ENCODE peak calls at places on chromosomes 7 and 10, in six cellular contexts. L is smooth muscle cell of the brain vasculature; N is naive thymus-derived CD8-positive, alpha-beta T cell; G is spleen; C is NCI-H2171; O is EL. H is an unnamed sample.

GRCh38 chr7:90797596-90797995 is 201.5 kb downstream of the CDK14 start:
- DNase-seq in C (no peak), N (no peak), G (no peak), O (no peak), L (no peak), H (no peak)

GRCh38 chr10:19592276-19592675 is 224.0 kb upstream of the PLXDC2 start:
- DNase-seq in G (no peak), N (no peak), L (no peak), C (no peak), O (peak), H (no peak)

GRCh38 chr7:100642534-100642907 is 1.2 kb upstream of the TFR2 start:
- DNase-seq in G (peak), C (peak), N (no peak), L (no peak), O (no peak), H (no peak)

GRCh38 chr7:132130497-132130896 is 445.8 kb downstream of the PLXNA4 start:
- DNase-seq in C (no peak), N (no peak), L (no peak), O (peak), G (peak), H (no peak)

GRCh38 chr10:78263521-78263988 is 229.9 kb downstream of the RPS24 start:
- DNase-seq in L (no peak), N (no peak), O (peak), G (peak), C (no peak), H (no peak)

GRCh38 chr7:159031750-159032149 is 112.9 kb downstream of the VIPR2 start:
- DNase-seq in N (no peak), L (no peak), C (no peak), O (no peak), G (peak), H (no peak)

GRCh38 chr10:35000936-35001335 is 89.2 kb downstream of the CUL2 start:
- DNase-seq in N (no peak), C (no peak), G (no peak), O (peak), L (no peak), H (no peak)

GRCh38 chr7:147885906-147886305 is 704.7 kb upstream of the C7orf33 start:
- DNase-seq in C (no peak), O (no peak), G (no peak), N (no peak), L (no peak), H (no peak)

GRCh38 chr7:21550821-21551531 is 8.1 kb downstream of the DNAH11 start:
- DNase-seq in G (no peak), L (no peak), N (no peak), O (peak), C (no peak), H (no peak)

GRCh38 chr10:17199351-17199804 is 2.1 kb downstream of the TRDMT1 start:
- DNase-seq in O (peak), N (no peak), C (no peak), G (no peak), L (no peak), H (no peak)

GRCh38 chr10:99667108-99667751 is 7.9 kb downstream of the ENTPD7 start:
- DNase-seq in N (no peak), O (peak), C (no peak), L (no peak), G (no peak), H (no peak)

GRCh38 chr7:73865738-73866445 is 4.9 kb downstream of the TMEM270 start:
- DNase-seq in G (no peak), N (no peak), L (no peak), O (peak), C (peak), H (no peak)

GRCh38 chr10:51932530-51932929 is 233.1 kb upstream of the CSTF2T start:
- DNase-seq in C (no peak), O (no peak), G (no peak), L (no peak), N (no peak), H (no peak)

GRCh38 chr10:133230023-133230319 is at the start of gene UTF1:
- DNase-seq in G (no peak), C (no peak), O (no peak), L (no peak), N (no peak), H (no peak)

GRCh38 chr10:1620803-1621202 is 116.5 kb downstream of the ADARB2 start:
- DNase-seq in C (no peak), L (no peak), G (no peak), N (no peak), O (no peak), H (no peak)

GRCh38 chr7:80740778-80741545 is 102.5 kb downstream of the CD36 start:
- DNase-seq in O (peak), C (no peak), N (no peak), L (no peak), G (no peak), H (no peak)

GRCh38 chr7:1848013-1848640 is 178.1 kb downstream of the ELFN1 start:
- DNase-seq in L (no peak), O (no peak), N (no peak), C (no peak), G (peak), H (no peak)

GRCh38 chr7:32871624-32872371 is 19.8 kb downstream of the KBTBD2 start:
- DNase-seq in C (no peak), N (no peak), O (no peak), G (no peak), L (no peak), H (no peak)

GRCh38 chr7:87144173-87144657 is 8.0 kb upstream of the DMTF1 start:
- DNase-seq in O (no peak), N (no peak), C (no peak), L (no peak), G (no peak), H (no peak)

GRCh38 chr7:80722596-80723141 is 84.2 kb downstream of the CD36 start:
- DNase-seq in C (no peak), N (no peak), G (no peak), L (peak), O (peak), H (no peak)

GRCh38 chr10:89001024-89001423 is 10.4 kb downstream of the FAS start:
- DNase-seq in G (no peak), L (no peak), O (no peak), C (no peak), N (no peak), H (no peak)

GRCh38 chr7:137903382-137904169 is 56.8 kb upstream of the DGKI start:
- DNase-seq in C (peak), G (peak), L (no peak), O (peak), N (peak), H (peak)

GRCh38 chr10:122475581-122475980 is 14.2 kb downstream of the HTRA1 start:
- DNase-seq in O (no peak), G (no peak), C (no peak), N (no peak), L (no peak), H (no peak)

GRCh38 chr7:66877577-66878300 is 43.3 kb upstream of the TMEM248 start:
- DNase-seq in O (peak), G (no peak), C (no peak), L (no peak), N (no peak), H (no peak)

GRCh38 chr7:39145283-39145682 is 167.6 kb downstream of the POU6F2 start:
- DNase-seq in O (no peak), N (no peak), C (no peak), G (no peak), L (no peak), H (no peak)

GRCh38 chr10:98417481-98417959 is 2.5 kb upstream of the PYROXD2 start:
- DNase-seq in G (no peak), N (no peak), L (no peak), O (no peak), C (no peak), H (no peak)

GRCh38 chr7:36852017-36852416 is 127.7 kb upstream of the AOAH start:
- DNase-seq in L (no peak), G (no peak), C (no peak), N (no peak), O (no peak), H (no peak)

GRCh38 chr10:84537447-84537931 is 209.1 kb downstream of the CCSER2 start:
- DNase-seq in O (peak), C (peak), L (no peak), G (no peak), N (peak), H (no peak)

H was measured in SK-N-MC.